ENCODE peak calls at places on chromosomes 16 and 17, in nine cellular contexts. One of them, this sample, is unnamed.

GRCh38 chr17:81577278-81578000 is 25.3 kb upstream of the FAAP100 start:
- DNase-seq in transverse colon: no peak
- DNase-seq in fibroblast of the aortic adventitia: peak; percentile 43
- DNase-seq in fibroblast of villous mesenchyme: no peak
- DNase-seq in left ventricle myocardium inferior: no peak
- DNase-seq in fibroblast of lung: no peak
- DNase-seq in ascending aorta: no peak
- DNase-seq in tibial artery: no peak
- DNase-seq in endodermal cell: no peak
- DNase-seq in this sample: peak; percentile 72

GRCh38 chr17:47696717-47697642 is 3.0 kb downstream of the TBKBP1 start:
- DNase-seq in left ventricle myocardium inferior: no peak
- DNase-seq in tibial artery: no peak
- DNase-seq in endodermal cell: no peak
- DNase-seq in fibroblast of villous mesenchyme: no peak
- DNase-seq in fibroblast of the aortic adventitia: no peak
- DNase-seq in ascending aorta: no peak
- DNase-seq in transverse colon: no peak
- DNase-seq in fibroblast of lung: no peak
- DNase-seq in this sample: no peak

GRCh38 chr16:46972971-46973456 is 460 bp downstream of the DNAJA2 start:
- DNase-seq in fibroblast of lung: peak; percentile 25
- DNase-seq in endodermal cell: peak; percentile 76
- DNase-seq in tibial artery: peak; percentile 26
- DNase-seq in transverse colon: peak; percentile 50
- DNase-seq in fibroblast of villous mesenchyme: peak; percentile 13
- DNase-seq in left ventricle myocardium inferior: peak; percentile 28
- DNase-seq in ascending aorta: peak; percentile 69
- DNase-seq in fibroblast of the aortic adventitia: no peak
- DNase-seq in this sample: peak; percentile 11

GRCh38 chr16:88696441-88696840 is 9.8 kb downstream of the RNF166 start:
- DNase-seq in fibroblast of the aortic adventitia: no peak
- DNase-seq in tibial artery: no peak
- DNase-seq in fibroblast of villous mesenchyme: no peak
- DNase-seq in left ventricle myocardium inferior: no peak
- DNase-seq in endodermal cell: no peak
- DNase-seq in fibroblast of lung: no peak
- DNase-seq in ascending aorta: no peak
- DNase-seq in transverse colon: no peak
- DNase-seq in this sample: no peak

GRCh38 chr17:78762007-78762406 is 20.1 kb downstream of the CYTH1 start:
- DNase-seq in tibial artery: no peak
- DNase-seq in ascending aorta: no peak
- DNase-seq in endodermal cell: no peak
- DNase-seq in left ventricle myocardium inferior: no peak
- DNase-seq in fibroblast of lung: peak; percentile 50
- DNase-seq in fibroblast of the aortic adventitia: peak; percentile 22
- DNase-seq in fibroblast of villous mesenchyme: no peak
- DNase-seq in transverse colon: no peak
- DNase-seq in this sample: no peak

GRCh38 chr17:39016193-39017153 is 49.3 kb upstream of the FBXO47 start:
- DNase-seq in transverse colon: no peak
- DNase-seq in tibial artery: no peak
- DNase-seq in fibroblast of villous mesenchyme: peak; percentile 78
- DNase-seq in endodermal cell: no peak
- DNase-seq in left ventricle myocardium inferior: no peak
- DNase-seq in fibroblast of lung: no peak
- DNase-seq in fibroblast of the aortic adventitia: no peak
- DNase-seq in ascending aorta: no peak
- DNase-seq in this sample: peak; percentile 53

GRCh38 chr17:77374170-77374936 is 233.6 kb downstream of the SEC14L1 start:
- DNase-seq in fibroblast of lung: peak; percentile 87
- DNase-seq in fibroblast of the aortic adventitia: peak; percentile 90
- DNase-seq in fibroblast of villous mesenchyme: peak; percentile 92
- DNase-seq in transverse colon: peak; percentile 78
- DNase-seq in tibial artery: peak; percentile 88
- DNase-seq in endodermal cell: peak; percentile 98
- DNase-seq in ascending aorta: peak; percentile 92
- DNase-seq in left ventricle myocardium inferior: peak; percentile 87
- DNase-seq in this sample: peak; percentile 91

GRCh38 chr16:64996641-64997040 is 125.2 kb downstream of the CDH11 start:
- DNase-seq in endodermal cell: no peak
- DNase-seq in fibroblast of the aortic adventitia: no peak
- DNase-seq in left ventricle myocardium inferior: no peak
- DNase-seq in fibroblast of lung: no peak
- DNase-seq in ascending aorta: no peak
- DNase-seq in tibial artery: no peak
- DNase-seq in fibroblast of villous mesenchyme: no peak
- DNase-seq in transverse colon: no peak
- DNase-seq in this sample: no peak

GRCh38 chr17:31052187-31052889 is 42.4 kb upstream of the NF1 start:
- DNase-seq in fibroblast of lung: peak; percentile 99
- DNase-seq in ascending aorta: peak; percentile 81
- DNase-seq in fibroblast of villous mesenchyme: peak; percentile 95
- DNase-seq in tibial artery: peak; percentile 74
- DNase-seq in left ventricle myocardium inferior: peak; percentile 29
- DNase-seq in transverse colon: no peak
- DNase-seq in fibroblast of the aortic adventitia: peak; percentile 98
- DNase-seq in endodermal cell: peak; percentile 48
- DNase-seq in this sample: peak; percentile 98

GRCh38 chr16:67481561-67482259 is 753 bp upstream of the ATP6V0D1 start:
- DNase-seq in fibroblast of the aortic adventitia: peak; percentile 67
- DNase-seq in transverse colon: peak; percentile 70
- DNase-seq in ascending aorta: no peak
- DNase-seq in fibroblast of lung: peak; percentile 57
- DNase-seq in tibial artery: no peak
- DNase-seq in left ventricle myocardium inferior: peak; percentile 48
- DNase-seq in endodermal cell: no peak
- DNase-seq in fibroblast of villous mesenchyme: no peak
- DNase-seq in this sample: no peak

GRCh38 chr17:11296994-11297393 is 56.0 kb downstream of the SHISA6 start:
- DNase-seq in ascending aorta: no peak
- DNase-seq in tibial artery: no peak
- DNase-seq in left ventricle myocardium inferior: no peak
- DNase-seq in endodermal cell: no peak
- DNase-seq in fibroblast of the aortic adventitia: no peak
- DNase-seq in fibroblast of villous mesenchyme: no peak
- DNase-seq in fibroblast of lung: no peak
- DNase-seq in transverse colon: no peak
- DNase-seq in this sample: peak; percentile 2

GRCh38 chr16:3235856-3236669 is 1.1 kb upstream of the ZNF200 start:
- DNase-seq in ascending aorta: peak; percentile 72
- DNase-seq in fibroblast of the aortic adventitia: no peak
- DNase-seq in transverse colon: peak; percentile 48
- DNase-seq in fibroblast of lung: no peak
- DNase-seq in tibial artery: peak; percentile 36
- DNase-seq in endodermal cell: peak; percentile 63
- DNase-seq in left ventricle myocardium inferior: peak; percentile 25
- DNase-seq in fibroblast of villous mesenchyme: peak; percentile 74
- DNase-seq in this sample: no peak

GRCh38 chr17:2690165-2691068 is 21.1 kb downstream of the CLUH start:
- DNase-seq in transverse colon: no peak
- DNase-seq in left ventricle myocardium inferior: no peak
- DNase-seq in tibial artery: peak; percentile 17
- DNase-seq in fibroblast of villous mesenchyme: no peak
- DNase-seq in fibroblast of the aortic adventitia: no peak
- DNase-seq in ascending aorta: no peak
- DNase-seq in endodermal cell: peak; percentile 51
- DNase-seq in fibroblast of lung: no peak
- DNase-seq in this sample: no peak

GRCh38 chr17:41678907-41679739 is 9.6 kb upstream of the EIF1 start:
- DNase-seq in ascending aorta: no peak
- DNase-seq in tibial artery: no peak
- DNase-seq in fibroblast of the aortic adventitia: peak; percentile 55
- DNase-seq in fibroblast of villous mesenchyme: peak; percentile 53
- DNase-seq in transverse colon: no peak
- DNase-seq in endodermal cell: peak; percentile 74
- DNase-seq in left ventricle myocardium inferior: no peak
- DNase-seq in fibroblast of lung: peak; percentile 79
- DNase-seq in this sample: peak; percentile 35

GRCh38 chr16:84555418-84556196 is 51.1 kb upstream of the MEAK7 start:
- DNase-seq in transverse colon: no peak
- DNase-seq in left ventricle myocardium inferior: no peak
- DNase-seq in tibial artery: no peak
- DNase-seq in fibroblast of villous mesenchyme: no peak
- DNase-seq in fibroblast of lung: no peak
- DNase-seq in endodermal cell: no peak
- DNase-seq in fibroblast of the aortic adventitia: no peak
- DNase-seq in ascending aorta: no peak
- DNase-seq in this sample: no peak

GRCh38 chr17:51948128-51948527 is 210.4 kb downstream of the CA10 start:
- DNase-seq in fibroblast of lung: no peak
- DNase-seq in fibroblast of the aortic adventitia: no peak
- DNase-seq in tibial artery: no peak
- DNase-seq in fibroblast of villous mesenchyme: no peak
- DNase-seq in endodermal cell: no peak
- DNase-seq in ascending aorta: no peak
- DNase-seq in left ventricle myocardium inferior: no peak
- DNase-seq in transverse colon: peak; percentile 8
- DNase-seq in this sample: no peak

GRCh38 chr16:57624806-57625500 is 3.5 kb upstream of the ADGRG1 start:
- DNase-seq in tibial artery: no peak
- DNase-seq in ascending aorta: no peak
- DNase-seq in left ventricle myocardium inferior: no peak
- DNase-seq in fibroblast of villous mesenchyme: no peak
- DNase-seq in fibroblast of lung: peak; percentile 33
- DNase-seq in fibroblast of the aortic adventitia: peak; percentile 27
- DNase-seq in transverse colon: no peak
- DNase-seq in endodermal cell: no peak
- DNase-seq in this sample: no peak

GRCh38 chr17:43556292-43556691 is 10.2 kb upstream of the ETV4 start:
- DNase-seq in endodermal cell: peak; percentile 55
- DNase-seq in transverse colon: peak; percentile 79
- DNase-seq in tibial artery: peak; percentile 70
- DNase-seq in ascending aorta: no peak
- DNase-seq in fibroblast of the aortic adventitia: peak; percentile 40
- DNase-seq in left ventricle myocardium inferior: no peak
- DNase-seq in fibroblast of villous mesenchyme: peak; percentile 90
- DNase-seq in fibroblast of lung: no peak
- DNase-seq in this sample: no peak

GRCh38 chr16:22191966-22192260 is 14.2 kb upstream of the EEF2K start:
- DNase-seq in fibroblast of lung: no peak
- DNase-seq in fibroblast of villous mesenchyme: no peak
- DNase-seq in fibroblast of the aortic adventitia: no peak
- DNase-seq in transverse colon: peak; percentile 43
- DNase-seq in left ventricle myocardium inferior: no peak
- DNase-seq in ascending aorta: no peak
- DNase-seq in endodermal cell: no peak
- DNase-seq in tibial artery: no peak
- DNase-seq in this sample: peak; percentile 46

DNA sequence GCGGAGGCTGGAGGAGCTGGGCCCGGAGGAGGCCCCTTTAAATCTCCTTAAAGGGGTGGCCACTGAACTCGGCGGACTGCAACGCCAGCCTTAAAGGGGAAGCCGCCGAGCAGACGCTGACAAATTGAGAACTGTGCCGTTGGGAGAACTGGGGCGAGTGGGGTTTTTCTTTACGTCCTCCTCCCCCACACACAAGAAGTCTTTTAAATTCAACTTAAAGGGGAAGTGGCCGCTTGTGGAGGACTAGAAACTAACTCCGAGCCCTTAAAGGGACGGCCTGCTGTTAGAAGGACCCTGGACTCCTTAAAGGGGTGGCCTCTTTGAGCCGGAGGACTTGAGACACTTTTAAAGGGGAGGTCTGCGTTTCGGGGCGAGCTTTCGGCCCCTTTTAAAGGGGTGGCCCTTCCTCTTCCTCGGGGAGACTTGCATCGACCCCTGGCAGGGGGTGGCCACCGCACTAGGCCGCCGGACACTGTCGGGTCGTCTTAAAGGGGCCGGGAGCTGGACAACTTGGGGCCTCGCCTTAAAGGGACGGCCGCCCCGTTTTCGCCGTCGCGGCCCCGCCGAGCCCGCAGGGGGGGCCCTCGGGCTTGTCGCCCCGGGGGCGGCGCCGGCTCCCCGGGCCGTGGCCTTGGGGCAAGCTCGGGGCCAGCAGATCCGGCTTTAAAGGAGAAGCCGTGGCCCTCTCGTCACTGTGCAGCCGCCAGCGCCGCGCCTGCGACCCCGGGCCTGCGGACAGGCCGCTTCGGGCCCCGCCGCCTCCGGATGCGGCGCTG is 688 bp downstream of the FBRS start:
- DNase-seq in endodermal cell: peak; percentile 73
- DNase-seq in tibial artery: peak; percentile 87
- DNase-seq in left ventricle myocardium inferior: peak; percentile 76
- DNase-seq in transverse colon: no peak
- DNase-seq in fibroblast of villous mesenchyme: peak; percentile 99
- DNase-seq in fibroblast of lung: peak; percentile 96
- DNase-seq in fibroblast of the aortic adventitia: peak; percentile 98
- DNase-seq in ascending aorta: peak; percentile 94
- DNase-seq in this sample: peak; percentile 98
- TF ChIP-seq CTCF in endodermal cell: peak; percentile 30
- TF ChIP-seq CTCF in tibial artery: no peak
- TF ChIP-seq CTCF in left ventricle myocardium inferior: peak; percentile 9
- TF ChIP-seq CTCF in transverse colon: no peak
- TF ChIP-seq CTCF in fibroblast of villous mesenchyme: no peak
- TF ChIP-seq CTCF in fibroblast of lung: no peak
- TF ChIP-seq CTCF in fibroblast of the aortic adventitia: no peak
- TF ChIP-seq CTCF in ascending aorta: peak; percentile 11
- TF ChIP-seq CTCF in this sample: no peak

GRCh38 chr16:85751665-85752501 is 987 bp upstream of the C16orf74 start:
- DNase-seq in transverse colon: no peak
- DNase-seq in fibroblast of lung: no peak
- DNase-seq in endodermal cell: peak; percentile 83
- DNase-seq in fibroblast of the aortic adventitia: no peak
- DNase-seq in tibial artery: no peak
- DNase-seq in left ventricle myocardium inferior: no peak
- DNase-seq in fibroblast of villous mesenchyme: no peak
- DNase-seq in ascending aorta: no peak
- DNase-seq in this sample: no peak
- H3K4me3 ChIP-seq in transverse colon: no peak overlapping the region
- H3K4me3 ChIP-seq in fibroblast of lung: no peak overlapping the region
- H3K4me3 ChIP-seq in endodermal cell: no peak overlapping the region
- H3K4me3 ChIP-seq in fibroblast of the aortic adventitia: peak overlapping the region; percentile 54
- H3K4me3 ChIP-seq in tibial artery: no peak overlapping the region
- H3K4me3 ChIP-seq in left ventricle myocardium inferior: peak overlapping the region; percentile 77
- H3K4me3 ChIP-seq in fibroblast of villous mesenchyme: no peak overlapping the region
- H3K4me3 ChIP-seq in ascending aorta: no peak overlapping the region
- H3K4me3 ChIP-seq in this sample: no peak overlapping the region

GRCh38 chr17:69511244-69511643 is 96.7 kb downstream of the MAP2K6 start:
- DNase-seq in endodermal cell: no peak
- DNase-seq in fibroblast of the aortic adventitia: no peak
- DNase-seq in fibroblast of villous mesenchyme: no peak
- DNase-seq in fibroblast of lung: no peak
- DNase-seq in ascending aorta: no peak
- DNase-seq in tibial artery: no peak
- DNase-seq in transverse colon: no peak
- DNase-seq in left ventricle myocardium inferior: no peak
- DNase-seq in this sample: no peak
- TF ChIP-seq CTCF in endodermal cell: no peak
- TF ChIP-seq CTCF in fibroblast of the aortic adventitia: no peak
- TF ChIP-seq CTCF in fibroblast of villous mesenchyme: no peak
- TF ChIP-seq CTCF in fibroblast of lung: no peak
- TF ChIP-seq CTCF in ascending aorta: no peak
- TF ChIP-seq CTCF in tibial artery: no peak
- TF ChIP-seq CTCF in transverse colon: no peak
- TF ChIP-seq CTCF in left ventricle myocardium inferior: no peak
- TF ChIP-seq CTCF in this sample: no peak

DNA sequence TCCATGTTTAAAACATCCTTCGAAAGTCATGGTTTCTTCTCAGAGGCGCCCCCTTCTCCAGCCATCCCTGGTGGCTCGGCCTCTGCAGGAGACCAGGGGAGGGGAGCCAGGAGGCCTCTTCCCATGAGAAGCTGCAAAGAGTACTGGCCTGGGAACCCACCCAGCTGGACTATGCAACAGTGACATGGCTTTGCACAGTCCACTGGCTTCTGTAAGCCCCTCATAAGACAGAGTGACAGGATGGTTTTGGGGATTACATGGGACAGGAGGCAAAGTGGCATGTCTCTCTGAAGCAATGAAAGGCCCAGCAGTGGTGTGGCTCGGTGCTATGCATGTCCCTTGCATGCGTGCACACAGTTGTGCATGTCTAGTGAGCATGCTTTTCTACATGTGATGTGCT is 99.5 kb downstream of the C16orf78 start:
- DNase-seq in fibroblast of lung: no peak
- DNase-seq in ascending aorta: peak; percentile 42
- DNase-seq in tibial artery: no peak
- DNase-seq in fibroblast of the aortic adventitia: no peak
- DNase-seq in transverse colon: no peak
- DNase-seq in fibroblast of villous mesenchyme: no peak
- DNase-seq in left ventricle myocardium inferior: no peak
- DNase-seq in endodermal cell: peak; percentile 21
- DNase-seq in this sample: no peak
- H3K4me3 ChIP-seq in fibroblast of lung: no peak overlapping the region
- H3K4me3 ChIP-seq in ascending aorta: no peak overlapping the region
- H3K4me3 ChIP-seq in tibial artery: no peak overlapping the region
- H3K4me3 ChIP-seq in fibroblast of the aortic adventitia: no peak overlapping the region
- H3K4me3 ChIP-seq in transverse colon: no peak overlapping the region
- H3K4me3 ChIP-seq in fibroblast of villous mesenchyme: no peak overlapping the region
- H3K4me3 ChIP-seq in left ventricle myocardium inferior: no peak overlapping the region
- H3K4me3 ChIP-seq in endodermal cell: no peak overlapping the region
- H3K4me3 ChIP-seq in this sample: no peak overlapping the region

This sample was measured in choroid plexus epithelial cell.